ENCODE peak calls at places on chromosomes 1 and 21, in seven cellular contexts. A is T47D; M is heart right ventricle; C is stimulated activated CD4-positive, alpha-beta T cell treated with anti-CD3 and anti-CD28 coated beads, Interleukin-4, amount 100 ng/mL, for 24 hours; K is stimulated activated CD8-positive, alpha-beta memory T cell treated with anti-CD3 and anti-CD28 coated beads, Interleukin-4, amount 100 ng/mL, for 24 hours; Q is NCI-H1105 treated with DMSO at 0.1 percent for 48 hours; G is GM23338. U is an unnamed sample.

GRCh38 chr1:21572141-21572540 is 62.9 kb downstream of the ALPL start:
- DNase-seq in M (no peak), A (no peak), K (no peak), G (no peak), Q (no peak), C (no peak), U (no peak)

GRCh38 chr1:15744122-15744679 is 1.9 kb downstream of the TMEM82 start:
- DNase-seq in Q (no peak), M (no peak), C (no peak), A (no peak), G (no peak), K (no peak), U (no peak)

GRCh38 chr1:197919523-197920301 is 2.5 kb downstream of the LHX9 start:
- DNase-seq in C (no peak), M (no peak), A (no peak), K (no peak), G (peak), Q (no peak), U (no peak)

GRCh38 chr1:1388078-1388472 is 11.1 kb downstream of the CCNL2 start:
- DNase-seq in K (no peak), C (no peak), A (no peak), M (no peak), Q (no peak), G (no peak), U (no peak)

GRCh38 chr21:31326478-31327247 is 17.4 kb downstream of the TIAM1 start:
- DNase-seq in G (no peak), A (no peak), C (peak), M (no peak), Q (no peak), K (peak), U (peak)

GRCh38 chr1:25140073-25140797 is 92.1 kb downstream of the SYF2 start:
- DNase-seq in M (no peak), K (no peak), A (no peak), G (no peak), C (no peak), Q (no peak), U (peak)

GRCh38 chr21:14591882-14592281 is 45.8 kb upstream of the SAMSN1 start:
- DNase-seq in M (no peak), K (no peak), A (peak), Q (no peak), G (no peak), C (peak), U (no peak)

GRCh38 chr1:82225407-82226197 is 424.9 kb downstream of the ADGRL2 start:
- DNase-seq in C (no peak), G (no peak), A (peak), M (no peak), Q (peak), K (no peak), U (no peak)

GRCh38 chr1:3907031-3907534 is 7.0 kb upstream of the C1orf174 start:
- DNase-seq in G (peak), K (no peak), A (peak), C (peak), Q (no peak), M (no peak), U (peak)

GRCh38 chr1:1291023-1291528 is 10.8 kb downstream of the SCNN1D start:
- DNase-seq in C (no peak), K (no peak), A (no peak), Q (peak), G (no peak), M (no peak), U (no peak)

GRCh38 chr1:17867470-17867869 is 112.3 kb downstream of the ACTL8 start:
- DNase-seq in M (no peak), G (no peak), Q (no peak), K (no peak), C (no peak), A (no peak), U (no peak)

GRCh38 chr1:24257373-24257772 is 61.8 kb upstream of the GRHL3 start:
- DNase-seq in C (no peak), K (no peak), Q (no peak), M (no peak), A (no peak), G (no peak), U (no peak)

GRCh38 chr1:151156515-151156819 is at the start of gene TNFAIP8L2:
- DNase-seq in A (no peak), M (peak), Q (no peak), C (peak), G (peak), K (peak), U (peak)

GRCh38 chr1:185352067-185352466 is 35.0 kb upstream of the IVNS1ABP start:
- DNase-seq in K (no peak), M (no peak), C (no peak), Q (no peak), A (no peak), G (no peak), U (no peak)

GRCh38 chr1:59361766-59362165 is 64.9 kb downstream of the FGGY start:
- DNase-seq in G (no peak), C (no peak), Q (no peak), M (peak), K (no peak), A (no peak), U (no peak)

GRCh38 chr1:171758011-171758410 is 16.1 kb upstream of the VAMP4 start:
- DNase-seq in K (no peak), M (no peak), G (no peak), C (no peak), A (no peak), Q (no peak), U (no peak)

GRCh38 chr1:41419584-41420295 is 58.5 kb downstream of the FOXO6 start:
- DNase-seq in K (no peak), M (no peak), C (no peak), G (no peak), Q (no peak), A (peak), U (no peak)

U was measured in DND-41.